ENCODE peak calls at places on chromosome 5, in ten cellular contexts. One of them, this sample, is unnamed.

GRCh38 chr5:140189977-140190867 is 15.2 kb downstream of the CYSTM1 start:
- DNase-seq in activated CD4-positive, alpha-beta T cell treated with anti-CD3 and anti-CD28 coated beads, Interleukin-2, amount 10 ng/mL, durations not matched to agents 7 days and 5 days: no peak
- DNase-seq in Calu3: no peak
- DNase-seq in retinal pigment epithelial cell: peak
- DNase-seq in GM04504: no peak
- DNase-seq in small intestine: no peak
- DNase-seq in posterior vena cava: no peak
- DNase-seq in activated naive CD4-positive, alpha-beta T cell treated with anti-CD3 and anti-CD28 coated beads, Interleukin-2, amount 10 ng/mL, durations not matched to agents 7 days and 5 days: no peak
- DNase-seq in NCI-H146: no peak
- DNase-seq in left ventricle myocardium inferior: no peak
- DNase-seq in this sample: no peak

GRCh38 chr5:141657937-141658545 is 6.8 kb upstream of the FCHSD1 start:
- DNase-seq in activated CD4-positive, alpha-beta T cell treated with anti-CD3 and anti-CD28 coated beads, Interleukin-2, amount 10 ng/mL, durations not matched to agents 7 days and 5 days: no peak
- DNase-seq in Calu3: no peak
- DNase-seq in retinal pigment epithelial cell: no peak
- DNase-seq in GM04504: peak
- DNase-seq in small intestine: no peak
- DNase-seq in posterior vena cava: no peak
- DNase-seq in activated naive CD4-positive, alpha-beta T cell treated with anti-CD3 and anti-CD28 coated beads, Interleukin-2, amount 10 ng/mL, durations not matched to agents 7 days and 5 days: no peak
- DNase-seq in NCI-H146: no peak
- DNase-seq in left ventricle myocardium inferior: no peak
- DNase-seq in this sample: peak

GRCh38 chr5:107208867-107209266 is 461.9 kb downstream of the EFNA5 start:
- DNase-seq in activated CD4-positive, alpha-beta T cell treated with anti-CD3 and anti-CD28 coated beads, Interleukin-2, amount 10 ng/mL, durations not matched to agents 7 days and 5 days: no peak
- DNase-seq in Calu3: no peak
- DNase-seq in retinal pigment epithelial cell: no peak
- DNase-seq in GM04504: no peak
- DNase-seq in small intestine: no peak
- DNase-seq in posterior vena cava: no peak
- DNase-seq in activated naive CD4-positive, alpha-beta T cell treated with anti-CD3 and anti-CD28 coated beads, Interleukin-2, amount 10 ng/mL, durations not matched to agents 7 days and 5 days: no peak
- DNase-seq in NCI-H146: no peak
- DNase-seq in left ventricle myocardium inferior: no peak
- DNase-seq in this sample: no peak

GRCh38 chr5:107669543-107670027 is 1.2 kb downstream of the EFNA5 start:
- DNase-seq in activated CD4-positive, alpha-beta T cell treated with anti-CD3 and anti-CD28 coated beads, Interleukin-2, amount 10 ng/mL, durations not matched to agents 7 days and 5 days: no peak
- DNase-seq in Calu3: peak
- DNase-seq in retinal pigment epithelial cell: no peak
- DNase-seq in GM04504: peak
- DNase-seq in small intestine: peak
- DNase-seq in posterior vena cava: no peak
- DNase-seq in activated naive CD4-positive, alpha-beta T cell treated with anti-CD3 and anti-CD28 coated beads, Interleukin-2, amount 10 ng/mL, durations not matched to agents 7 days and 5 days: no peak
- DNase-seq in NCI-H146: no peak
- DNase-seq in left ventricle myocardium inferior: peak
- DNase-seq in this sample: no peak

GRCh38 chr5:166185232-166185631 is 2106.2 kb upstream of the WWC1 start:
- DNase-seq in activated CD4-positive, alpha-beta T cell treated with anti-CD3 and anti-CD28 coated beads, Interleukin-2, amount 10 ng/mL, durations not matched to agents 7 days and 5 days: no peak
- DNase-seq in Calu3: no peak
- DNase-seq in retinal pigment epithelial cell: no peak
- DNase-seq in GM04504: no peak
- DNase-seq in small intestine: no peak
- DNase-seq in posterior vena cava: no peak
- DNase-seq in activated naive CD4-positive, alpha-beta T cell treated with anti-CD3 and anti-CD28 coated beads, Interleukin-2, amount 10 ng/mL, durations not matched to agents 7 days and 5 days: no peak
- DNase-seq in NCI-H146: no peak
- DNase-seq in left ventricle myocardium inferior: no peak
- DNase-seq in this sample: no peak

GRCh38 chr5:149697001-149697400 is 33.1 kb upstream of the PPARGC1B start:
- DNase-seq in activated CD4-positive, alpha-beta T cell treated with anti-CD3 and anti-CD28 coated beads, Interleukin-2, amount 10 ng/mL, durations not matched to agents 7 days and 5 days: no peak
- DNase-seq in Calu3: no peak
- DNase-seq in retinal pigment epithelial cell: no peak
- DNase-seq in GM04504: no peak
- DNase-seq in small intestine: no peak
- DNase-seq in posterior vena cava: no peak
- DNase-seq in activated naive CD4-positive, alpha-beta T cell treated with anti-CD3 and anti-CD28 coated beads, Interleukin-2, amount 10 ng/mL, durations not matched to agents 7 days and 5 days: no peak
- DNase-seq in NCI-H146: no peak
- DNase-seq in left ventricle myocardium inferior: no peak
- DNase-seq in this sample: no peak

GRCh38 chr5:177364159-177364962 is 6.6 kb downstream of the RGS14 start:
- DNase-seq in activated CD4-positive, alpha-beta T cell treated with anti-CD3 and anti-CD28 coated beads, Interleukin-2, amount 10 ng/mL, durations not matched to agents 7 days and 5 days: no peak
- DNase-seq in Calu3: no peak
- DNase-seq in retinal pigment epithelial cell: no peak
- DNase-seq in GM04504: no peak
- DNase-seq in small intestine: no peak
- DNase-seq in posterior vena cava: no peak
- DNase-seq in activated naive CD4-positive, alpha-beta T cell treated with anti-CD3 and anti-CD28 coated beads, Interleukin-2, amount 10 ng/mL, durations not matched to agents 7 days and 5 days: no peak
- DNase-seq in NCI-H146: no peak
- DNase-seq in left ventricle myocardium inferior: no peak
- DNase-seq in this sample: no peak

GRCh38 chr5:67202830-67203229 is 6.2 kb upstream of the CD180 start:
- DNase-seq in activated CD4-positive, alpha-beta T cell treated with anti-CD3 and anti-CD28 coated beads, Interleukin-2, amount 10 ng/mL, durations not matched to agents 7 days and 5 days: no peak
- DNase-seq in Calu3: no peak
- DNase-seq in retinal pigment epithelial cell: no peak
- DNase-seq in GM04504: no peak
- DNase-seq in small intestine: no peak
- DNase-seq in posterior vena cava: no peak
- DNase-seq in activated naive CD4-positive, alpha-beta T cell treated with anti-CD3 and anti-CD28 coated beads, Interleukin-2, amount 10 ng/mL, durations not matched to agents 7 days and 5 days: no peak
- DNase-seq in NCI-H146: no peak
- DNase-seq in left ventricle myocardium inferior: no peak
- DNase-seq in this sample: no peak

GRCh38 chr5:149917073-149917676 is 27.4 kb downstream of the PDE6A start:
- DNase-seq in activated CD4-positive, alpha-beta T cell treated with anti-CD3 and anti-CD28 coated beads, Interleukin-2, amount 10 ng/mL, durations not matched to agents 7 days and 5 days: no peak
- DNase-seq in Calu3: no peak
- DNase-seq in retinal pigment epithelial cell: no peak
- DNase-seq in GM04504: no peak
- DNase-seq in small intestine: no peak
- DNase-seq in posterior vena cava: no peak
- DNase-seq in activated naive CD4-positive, alpha-beta T cell treated with anti-CD3 and anti-CD28 coated beads, Interleukin-2, amount 10 ng/mL, durations not matched to agents 7 days and 5 days: no peak
- DNase-seq in NCI-H146: no peak
- DNase-seq in left ventricle myocardium inferior: no peak
- DNase-seq in this sample: no peak

GRCh38 chr5:170508036-170508435 is 4.2 kb downstream of the KCNIP1 start:
- DNase-seq in activated CD4-positive, alpha-beta T cell treated with anti-CD3 and anti-CD28 coated beads, Interleukin-2, amount 10 ng/mL, durations not matched to agents 7 days and 5 days: no peak
- DNase-seq in Calu3: no peak
- DNase-seq in retinal pigment epithelial cell: no peak
- DNase-seq in GM04504: no peak
- DNase-seq in small intestine: no peak
- DNase-seq in posterior vena cava: no peak
- DNase-seq in activated naive CD4-positive, alpha-beta T cell treated with anti-CD3 and anti-CD28 coated beads, Interleukin-2, amount 10 ng/mL, durations not matched to agents 7 days and 5 days: no peak
- DNase-seq in NCI-H146: no peak
- DNase-seq in left ventricle myocardium inferior: no peak
- DNase-seq in this sample: no peak

GRCh38 chr5:40437452-40437861 is 242.3 kb upstream of the PTGER4 start:
- DNase-seq in activated CD4-positive, alpha-beta T cell treated with anti-CD3 and anti-CD28 coated beads, Interleukin-2, amount 10 ng/mL, durations not matched to agents 7 days and 5 days: no peak
- DNase-seq in Calu3: peak
- DNase-seq in retinal pigment epithelial cell: peak
- DNase-seq in GM04504: no peak
- DNase-seq in small intestine: peak
- DNase-seq in posterior vena cava: no peak
- DNase-seq in activated naive CD4-positive, alpha-beta T cell treated with anti-CD3 and anti-CD28 coated beads, Interleukin-2, amount 10 ng/mL, durations not matched to agents 7 days and 5 days: no peak
- DNase-seq in NCI-H146: no peak
- DNase-seq in left ventricle myocardium inferior: no peak
- DNase-seq in this sample: peak

GRCh38 chr5:39714036-39714698 is 289.4 kb upstream of the DAB2 start:
- DNase-seq in activated CD4-positive, alpha-beta T cell treated with anti-CD3 and anti-CD28 coated beads, Interleukin-2, amount 10 ng/mL, durations not matched to agents 7 days and 5 days: peak
- DNase-seq in Calu3: peak
- DNase-seq in retinal pigment epithelial cell: no peak
- DNase-seq in GM04504: no peak
- DNase-seq in small intestine: peak
- DNase-seq in posterior vena cava: no peak
- DNase-seq in activated naive CD4-positive, alpha-beta T cell treated with anti-CD3 and anti-CD28 coated beads, Interleukin-2, amount 10 ng/mL, durations not matched to agents 7 days and 5 days: peak
- DNase-seq in NCI-H146: no peak
- DNase-seq in left ventricle myocardium inferior: no peak
- DNase-seq in this sample: peak

GRCh38 chr5:181187500-181188213 is 17.3 kb downstream of the TRIM7 start:
- DNase-seq in activated CD4-positive, alpha-beta T cell treated with anti-CD3 and anti-CD28 coated beads, Interleukin-2, amount 10 ng/mL, durations not matched to agents 7 days and 5 days: peak
- DNase-seq in Calu3: peak
- DNase-seq in retinal pigment epithelial cell: no peak
- DNase-seq in GM04504: peak
- DNase-seq in small intestine: peak
- DNase-seq in posterior vena cava: peak
- DNase-seq in activated naive CD4-positive, alpha-beta T cell treated with anti-CD3 and anti-CD28 coated beads, Interleukin-2, amount 10 ng/mL, durations not matched to agents 7 days and 5 days: peak
- DNase-seq in NCI-H146: no peak
- DNase-seq in left ventricle myocardium inferior: peak
- DNase-seq in this sample: no peak

GRCh38 chr5:80745490-80745889 is 90.7 kb upstream of the DHFR start:
- DNase-seq in activated CD4-positive, alpha-beta T cell treated with anti-CD3 and anti-CD28 coated beads, Interleukin-2, amount 10 ng/mL, durations not matched to agents 7 days and 5 days: no peak
- DNase-seq in Calu3: no peak
- DNase-seq in retinal pigment epithelial cell: peak
- DNase-seq in GM04504: no peak
- DNase-seq in small intestine: no peak
- DNase-seq in posterior vena cava: no peak
- DNase-seq in activated naive CD4-positive, alpha-beta T cell treated with anti-CD3 and anti-CD28 coated beads, Interleukin-2, amount 10 ng/mL, durations not matched to agents 7 days and 5 days: no peak
- DNase-seq in NCI-H146: no peak
- DNase-seq in left ventricle myocardium inferior: no peak
- DNase-seq in this sample: no peak

GRCh38 chr5:1420211-1421195 is 24.7 kb downstream of the SLC6A3 start:
- DNase-seq in activated CD4-positive, alpha-beta T cell treated with anti-CD3 and anti-CD28 coated beads, Interleukin-2, amount 10 ng/mL, durations not matched to agents 7 days and 5 days: no peak
- DNase-seq in Calu3: no peak
- DNase-seq in retinal pigment epithelial cell: no peak
- DNase-seq in GM04504: no peak
- DNase-seq in small intestine: no peak
- DNase-seq in posterior vena cava: peak
- DNase-seq in activated naive CD4-positive, alpha-beta T cell treated with anti-CD3 and anti-CD28 coated beads, Interleukin-2, amount 10 ng/mL, durations not matched to agents 7 days and 5 days: no peak
- DNase-seq in NCI-H146: no peak
- DNase-seq in left ventricle myocardium inferior: no peak
- DNase-seq in this sample: no peak

GRCh38 chr5:7849531-7850240 is 1.2 kb downstream of the CFAP90 start:
- DNase-seq in activated CD4-positive, alpha-beta T cell treated with anti-CD3 and anti-CD28 coated beads, Interleukin-2, amount 10 ng/mL, durations not matched to agents 7 days and 5 days: no peak
- DNase-seq in Calu3: no peak
- DNase-seq in retinal pigment epithelial cell: no peak
- DNase-seq in GM04504: no peak
- DNase-seq in small intestine: no peak
- DNase-seq in posterior vena cava: no peak
- DNase-seq in activated naive CD4-positive, alpha-beta T cell treated with anti-CD3 and anti-CD28 coated beads, Interleukin-2, amount 10 ng/mL, durations not matched to agents 7 days and 5 days: no peak
- DNase-seq in NCI-H146: peak
- DNase-seq in left ventricle myocardium inferior: no peak
- DNase-seq in this sample: no peak

GRCh38 chr5:115542651-115543364 is 1.8 kb downstream of the FEM1C start:
- DNase-seq in activated CD4-positive, alpha-beta T cell treated with anti-CD3 and anti-CD28 coated beads, Interleukin-2, amount 10 ng/mL, durations not matched to agents 7 days and 5 days: no peak
- DNase-seq in Calu3: no peak
- DNase-seq in retinal pigment epithelial cell: no peak
- DNase-seq in GM04504: no peak
- DNase-seq in small intestine: no peak
- DNase-seq in posterior vena cava: no peak
- DNase-seq in activated naive CD4-positive, alpha-beta T cell treated with anti-CD3 and anti-CD28 coated beads, Interleukin-2, amount 10 ng/mL, durations not matched to agents 7 days and 5 days: no peak
- DNase-seq in NCI-H146: no peak
- DNase-seq in left ventricle myocardium inferior: no peak
- DNase-seq in this sample: no peak

GRCh38 chr5:121762416-121762815 is 89.3 kb upstream of the FTMT start:
- DNase-seq in activated CD4-positive, alpha-beta T cell treated with anti-CD3 and anti-CD28 coated beads, Interleukin-2, amount 10 ng/mL, durations not matched to agents 7 days and 5 days: no peak
- DNase-seq in Calu3: no peak
- DNase-seq in retinal pigment epithelial cell: no peak
- DNase-seq in GM04504: no peak
- DNase-seq in small intestine: peak
- DNase-seq in posterior vena cava: no peak
- DNase-seq in activated naive CD4-positive, alpha-beta T cell treated with anti-CD3 and anti-CD28 coated beads, Interleukin-2, amount 10 ng/mL, durations not matched to agents 7 days and 5 days: no peak
- DNase-seq in NCI-H146: no peak
- DNase-seq in left ventricle myocardium inferior: no peak
- DNase-seq in this sample: no peak

GRCh38 chr5:111859031-111859430 is 102.0 kb upstream of the NREP start:
- DNase-seq in activated CD4-positive, alpha-beta T cell treated with anti-CD3 and anti-CD28 coated beads, Interleukin-2, amount 10 ng/mL, durations not matched to agents 7 days and 5 days: no peak
- DNase-seq in Calu3: no peak
- DNase-seq in retinal pigment epithelial cell: no peak
- DNase-seq in GM04504: no peak
- DNase-seq in small intestine: no peak
- DNase-seq in posterior vena cava: no peak
- DNase-seq in activated naive CD4-positive, alpha-beta T cell treated with anti-CD3 and anti-CD28 coated beads, Interleukin-2, amount 10 ng/mL, durations not matched to agents 7 days and 5 days: no peak
- DNase-seq in NCI-H146: no peak
- DNase-seq in left ventricle myocardium inferior: no peak
- DNase-seq in this sample: no peak

GRCh38 chr5:72036951-72037350 is 70.3 kb upstream of the MAP1B start:
- DNase-seq in activated CD4-positive, alpha-beta T cell treated with anti-CD3 and anti-CD28 coated beads, Interleukin-2, amount 10 ng/mL, durations not matched to agents 7 days and 5 days: no peak
- DNase-seq in Calu3: peak
- DNase-seq in retinal pigment epithelial cell: no peak
- DNase-seq in GM04504: no peak
- DNase-seq in small intestine: no peak
- DNase-seq in posterior vena cava: no peak
- DNase-seq in activated naive CD4-positive, alpha-beta T cell treated with anti-CD3 and anti-CD28 coated beads, Interleukin-2, amount 10 ng/mL, durations not matched to agents 7 days and 5 days: no peak
- DNase-seq in NCI-H146: no peak
- DNase-seq in left ventricle myocardium inferior: no peak
- DNase-seq in this sample: no peak

GRCh38 chr5:133164759-133165158 is 112.9 kb downstream of the HSPA4 start:
- DNase-seq in activated CD4-positive, alpha-beta T cell treated with anti-CD3 and anti-CD28 coated beads, Interleukin-2, amount 10 ng/mL, durations not matched to agents 7 days and 5 days: peak
- DNase-seq in Calu3: no peak
- DNase-seq in retinal pigment epithelial cell: no peak
- DNase-seq in GM04504: no peak
- DNase-seq in small intestine: no peak
- DNase-seq in posterior vena cava: no peak
- DNase-seq in activated naive CD4-positive, alpha-beta T cell treated with anti-CD3 and anti-CD28 coated beads, Interleukin-2, amount 10 ng/mL, durations not matched to agents 7 days and 5 days: peak
- DNase-seq in NCI-H146: no peak
- DNase-seq in left ventricle myocardium inferior: no peak
- DNase-seq in this sample: no peak

GRCh38 chr5:64144429-64145215 is 21.0 kb upstream of the RNF180 start:
- DNase-seq in activated CD4-positive, alpha-beta T cell treated with anti-CD3 and anti-CD28 coated beads, Interleukin-2, amount 10 ng/mL, durations not matched to agents 7 days and 5 days: no peak
- DNase-seq in Calu3: no peak
- DNase-seq in retinal pigment epithelial cell: no peak
- DNase-seq in GM04504: no peak
- DNase-seq in small intestine: no peak
- DNase-seq in posterior vena cava: no peak
- DNase-seq in activated naive CD4-positive, alpha-beta T cell treated with anti-CD3 and anti-CD28 coated beads, Interleukin-2, amount 10 ng/mL, durations not matched to agents 7 days and 5 days: no peak
- DNase-seq in NCI-H146: no peak
- DNase-seq in left ventricle myocardium inferior: no peak
- DNase-seq in this sample: no peak

GRCh38 chr5:124663101-124663506 is 83.3 kb downstream of the ZNF608 start:
- DNase-seq in activated CD4-positive, alpha-beta T cell treated with anti-CD3 and anti-CD28 coated beads, Interleukin-2, amount 10 ng/mL, durations not matched to agents 7 days and 5 days: no peak
- DNase-seq in Calu3: peak
- DNase-seq in retinal pigment epithelial cell: no peak
- DNase-seq in GM04504: no peak
- DNase-seq in small intestine: no peak
- DNase-seq in posterior vena cava: no peak
- DNase-seq in activated naive CD4-positive, alpha-beta T cell treated with anti-CD3 and anti-CD28 coated beads, Interleukin-2, amount 10 ng/mL, durations not matched to agents 7 days and 5 days: no peak
- DNase-seq in NCI-H146: no peak
- DNase-seq in left ventricle myocardium inferior: no peak
- DNase-seq in this sample: no peak

GRCh38 chr5:79297661-79298060 is 61.7 kb downstream of the JMY start:
- DNase-seq in activated CD4-positive, alpha-beta T cell treated with anti-CD3 and anti-CD28 coated beads, Interleukin-2, amount 10 ng/mL, durations not matched to agents 7 days and 5 days: no peak
- DNase-seq in Calu3: no peak
- DNase-seq in retinal pigment epithelial cell: no peak
- DNase-seq in GM04504: no peak
- DNase-seq in small intestine: no peak
- DNase-seq in posterior vena cava: no peak
- DNase-seq in activated naive CD4-positive, alpha-beta T cell treated with anti-CD3 and anti-CD28 coated beads, Interleukin-2, amount 10 ng/mL, durations not matched to agents 7 days and 5 days: no peak
- DNase-seq in NCI-H146: peak
- DNase-seq in left ventricle myocardium inferior: no peak
- DNase-seq in this sample: no peak

GRCh38 chr5:31408814-31409213 is 123.1 kb downstream of the DROSHA start:
- DNase-seq in activated CD4-positive, alpha-beta T cell treated with anti-CD3 and anti-CD28 coated beads, Interleukin-2, amount 10 ng/mL, durations not matched to agents 7 days and 5 days: no peak
- DNase-seq in Calu3: no peak
- DNase-seq in retinal pigment epithelial cell: peak
- DNase-seq in GM04504: peak
- DNase-seq in small intestine: no peak
- DNase-seq in posterior vena cava: no peak
- DNase-seq in activated naive CD4-positive, alpha-beta T cell treated with anti-CD3 and anti-CD28 coated beads, Interleukin-2, amount 10 ng/mL, durations not matched to agents 7 days and 5 days: no peak
- DNase-seq in NCI-H146: no peak
- DNase-seq in left ventricle myocardium inferior: no peak
- DNase-seq in this sample: no peak

GRCh38 chr5:122726990-122727616 is 47.8 kb upstream of the SNX2 start:
- DNase-seq in activated CD4-positive, alpha-beta T cell treated with anti-CD3 and anti-CD28 coated beads, Interleukin-2, amount 10 ng/mL, durations not matched to agents 7 days and 5 days: no peak
- DNase-seq in Calu3: no peak
- DNase-seq in retinal pigment epithelial cell: peak
- DNase-seq in GM04504: peak
- DNase-seq in small intestine: no peak
- DNase-seq in posterior vena cava: no peak
- DNase-seq in activated naive CD4-positive, alpha-beta T cell treated with anti-CD3 and anti-CD28 coated beads, Interleukin-2, amount 10 ng/mL, durations not matched to agents 7 days and 5 days: no peak
- DNase-seq in NCI-H146: no peak
- DNase-seq in left ventricle myocardium inferior: no peak
- DNase-seq in this sample: peak

GRCh38 chr5:1414311-1415058 is 30.8 kb downstream of the SLC6A3 start:
- DNase-seq in activated CD4-positive, alpha-beta T cell treated with anti-CD3 and anti-CD28 coated beads, Interleukin-2, amount 10 ng/mL, durations not matched to agents 7 days and 5 days: no peak
- DNase-seq in Calu3: no peak
- DNase-seq in retinal pigment epithelial cell: no peak
- DNase-seq in GM04504: no peak
- DNase-seq in small intestine: no peak
- DNase-seq in posterior vena cava: peak
- DNase-seq in activated naive CD4-positive, alpha-beta T cell treated with anti-CD3 and anti-CD28 coated beads, Interleukin-2, amount 10 ng/mL, durations not matched to agents 7 days and 5 days: no peak
- DNase-seq in NCI-H146: no peak
- DNase-seq in left ventricle myocardium inferior: peak
- DNase-seq in this sample: no peak

GRCh38 chr5:98309785-98310566 is 463.5 kb upstream of the RGMB start:
- DNase-seq in activated CD4-positive, alpha-beta T cell treated with anti-CD3 and anti-CD28 coated beads, Interleukin-2, amount 10 ng/mL, durations not matched to agents 7 days and 5 days: peak
- DNase-seq in Calu3: peak
- DNase-seq in retinal pigment epithelial cell: no peak
- DNase-seq in GM04504: peak
- DNase-seq in small intestine: no peak
- DNase-seq in posterior vena cava: no peak
- DNase-seq in activated naive CD4-positive, alpha-beta T cell treated with anti-CD3 and anti-CD28 coated beads, Interleukin-2, amount 10 ng/mL, durations not matched to agents 7 days and 5 days: peak
- DNase-seq in NCI-H146: no peak
- DNase-seq in left ventricle myocardium inferior: no peak
- DNase-seq in this sample: peak